ENCODE peak calls at places on chromosomes 2 and 18, in five cellular contexts. One of them, this sample, is unnamed.

GRCh38 chr2:23436346-23437099 is 51.5 kb downstream of the KLHL29 start:
- DNase-seq in tibial artery: peak
- DNase-seq in activated naive CD8-positive, alpha-beta T cell treated with anti-CD3 and anti-CD28 coated beads, Interleukin-2, amount 10 ng/mL, durations not matched to agents 7 days and 5 days: no peak
- DNase-seq in ACHN: no peak
- DNase-seq in bronchial epithelial cell: no peak
- DNase-seq in this sample: no peak

GRCh38 chr18:24397131-24397693 is 412 bp downstream of the OSBPL1A start:
- DNase-seq in tibial artery: peak
- DNase-seq in activated naive CD8-positive, alpha-beta T cell treated with anti-CD3 and anti-CD28 coated beads, Interleukin-2, amount 10 ng/mL, durations not matched to agents 7 days and 5 days: no peak
- DNase-seq in ACHN: peak
- DNase-seq in bronchial epithelial cell: peak
- DNase-seq in this sample: peak

GRCh38 chr2:133171396-133172004 is 396.8 kb downstream of the NCKAP5 start:
- DNase-seq in bronchial epithelial cell: peak
- DNase-seq in activated naive CD8-positive, alpha-beta T cell treated with anti-CD3 and anti-CD28 coated beads, Interleukin-2, amount 10 ng/mL, durations not matched to agents 7 days and 5 days: no peak
- DNase-seq in ACHN: peak
- DNase-seq in tibial artery: no peak
- DNase-seq in this sample: peak

GRCh38 chr2:84727315-84727714 is 153.6 kb downstream of the TRABD2A start:
- DNase-seq in tibial artery: no peak
- DNase-seq in ACHN: no peak
- DNase-seq in bronchial epithelial cell: no peak
- DNase-seq in activated naive CD8-positive, alpha-beta T cell treated with anti-CD3 and anti-CD28 coated beads, Interleukin-2, amount 10 ng/mL, durations not matched to agents 7 days and 5 days: no peak
- DNase-seq in this sample: no peak

GRCh38 chr2:15092691-15093090 is 460.2 kb downstream of the LRATD1 start:
- DNase-seq in ACHN: no peak
- DNase-seq in bronchial epithelial cell: peak
- DNase-seq in tibial artery: no peak
- DNase-seq in activated naive CD8-positive, alpha-beta T cell treated with anti-CD3 and anti-CD28 coated beads, Interleukin-2, amount 10 ng/mL, durations not matched to agents 7 days and 5 days: no peak
- DNase-seq in this sample: peak

GRCh38 chr2:120533625-120534024 is 187.7 kb downstream of the INHBB start:
- DNase-seq in tibial artery: no peak
- DNase-seq in ACHN: no peak
- DNase-seq in activated naive CD8-positive, alpha-beta T cell treated with anti-CD3 and anti-CD28 coated beads, Interleukin-2, amount 10 ng/mL, durations not matched to agents 7 days and 5 days: no peak
- DNase-seq in bronchial epithelial cell: no peak
- DNase-seq in this sample: no peak

GRCh38 chr2:240964854-240965295 is 33.5 kb upstream of the SNED1 start:
- DNase-seq in ACHN: no peak
- DNase-seq in bronchial epithelial cell: no peak
- DNase-seq in tibial artery: no peak
- DNase-seq in activated naive CD8-positive, alpha-beta T cell treated with anti-CD3 and anti-CD28 coated beads, Interleukin-2, amount 10 ng/mL, durations not matched to agents 7 days and 5 days: no peak
- DNase-seq in this sample: no peak

GRCh38 chr2:38095996-38096861 is 20.3 kb upstream of the CYP1B1 start:
- DNase-seq in bronchial epithelial cell: peak
- DNase-seq in activated naive CD8-positive, alpha-beta T cell treated with anti-CD3 and anti-CD28 coated beads, Interleukin-2, amount 10 ng/mL, durations not matched to agents 7 days and 5 days: no peak
- DNase-seq in ACHN: no peak
- DNase-seq in tibial artery: no peak
- DNase-seq in this sample: no peak

GRCh38 chr2:19256239-19256638 is 102.2 kb downstream of the OSR1 start:
- DNase-seq in tibial artery: no peak
- DNase-seq in activated naive CD8-positive, alpha-beta T cell treated with anti-CD3 and anti-CD28 coated beads, Interleukin-2, amount 10 ng/mL, durations not matched to agents 7 days and 5 days: no peak
- DNase-seq in ACHN: no peak
- DNase-seq in bronchial epithelial cell: peak
- DNase-seq in this sample: peak

GRCh38 chr18:38362286-38362792 is 796.7 kb upstream of the CELF4 start:
- DNase-seq in ACHN: no peak
- DNase-seq in bronchial epithelial cell: no peak
- DNase-seq in activated naive CD8-positive, alpha-beta T cell treated with anti-CD3 and anti-CD28 coated beads, Interleukin-2, amount 10 ng/mL, durations not matched to agents 7 days and 5 days: no peak
- DNase-seq in tibial artery: no peak
- DNase-seq in this sample: no peak

GRCh38 chr18:75551071-75551470 is 123.6 kb upstream of the SMIM21 start:
- DNase-seq in tibial artery: no peak
- DNase-seq in bronchial epithelial cell: no peak
- DNase-seq in activated naive CD8-positive, alpha-beta T cell treated with anti-CD3 and anti-CD28 coated beads, Interleukin-2, amount 10 ng/mL, durations not matched to agents 7 days and 5 days: no peak
- DNase-seq in ACHN: no peak
- DNase-seq in this sample: no peak

GRCh38 chr2:70561893-70562292 is 8.3 kb upstream of the TGFA start:
- DNase-seq in tibial artery: no peak
- DNase-seq in activated naive CD8-positive, alpha-beta T cell treated with anti-CD3 and anti-CD28 coated beads, Interleukin-2, amount 10 ng/mL, durations not matched to agents 7 days and 5 days: no peak
- DNase-seq in ACHN: peak
- DNase-seq in bronchial epithelial cell: no peak
- DNase-seq in this sample: no peak

GRCh38 chr2:216149741-216150140 is 40.6 kb downstream of the XRCC5 start:
- DNase-seq in bronchial epithelial cell: peak
- DNase-seq in activated naive CD8-positive, alpha-beta T cell treated with anti-CD3 and anti-CD28 coated beads, Interleukin-2, amount 10 ng/mL, durations not matched to agents 7 days and 5 days: no peak
- DNase-seq in tibial artery: no peak
- DNase-seq in ACHN: no peak
- DNase-seq in this sample: no peak

GRCh38 chr2:130808482-130809268 is 28.0 kb upstream of the ARHGEF4 start:
- DNase-seq in ACHN: no peak
- DNase-seq in bronchial epithelial cell: peak
- DNase-seq in activated naive CD8-positive, alpha-beta T cell treated with anti-CD3 and anti-CD28 coated beads, Interleukin-2, amount 10 ng/mL, durations not matched to agents 7 days and 5 days: no peak
- DNase-seq in tibial artery: no peak
- DNase-seq in this sample: no peak

GRCh38 chr2:22520337-22521288 is 864.4 kb upstream of the KLHL29 start:
- DNase-seq in tibial artery: no peak
- DNase-seq in activated naive CD8-positive, alpha-beta T cell treated with anti-CD3 and anti-CD28 coated beads, Interleukin-2, amount 10 ng/mL, durations not matched to agents 7 days and 5 days: no peak
- DNase-seq in bronchial epithelial cell: no peak
- DNase-seq in ACHN: no peak
- DNase-seq in this sample: no peak

GRCh38 chr2:134107402-134107801 is 146.5 kb upstream of the MGAT5 start:
- DNase-seq in activated naive CD8-positive, alpha-beta T cell treated with anti-CD3 and anti-CD28 coated beads, Interleukin-2, amount 10 ng/mL, durations not matched to agents 7 days and 5 days: no peak
- DNase-seq in bronchial epithelial cell: no peak
- DNase-seq in ACHN: no peak
- DNase-seq in tibial artery: no peak
- DNase-seq in this sample: no peak

GRCh38 chr2:101199153-101199810 is 48.1 kb upstream of the TBC1D8 start:
- DNase-seq in tibial artery: no peak
- DNase-seq in bronchial epithelial cell: peak
- DNase-seq in ACHN: no peak
- DNase-seq in activated naive CD8-positive, alpha-beta T cell treated with anti-CD3 and anti-CD28 coated beads, Interleukin-2, amount 10 ng/mL, durations not matched to agents 7 days and 5 days: no peak
- DNase-seq in this sample: no peak

GRCh38 chr18:79846936-79847557 is 49.3 kb downstream of the KCNG2 start:
- DNase-seq in bronchial epithelial cell: no peak
- DNase-seq in ACHN: no peak
- DNase-seq in activated naive CD8-positive, alpha-beta T cell treated with anti-CD3 and anti-CD28 coated beads, Interleukin-2, amount 10 ng/mL, durations not matched to agents 7 days and 5 days: no peak
- DNase-seq in tibial artery: peak
- DNase-seq in this sample: no peak

GRCh38 chr2:134836986-134837385 is 1.4 kb upstream of the ACMSD start:
- DNase-seq in tibial artery: no peak
- DNase-seq in ACHN: peak
- DNase-seq in bronchial epithelial cell: peak
- DNase-seq in activated naive CD8-positive, alpha-beta T cell treated with anti-CD3 and anti-CD28 coated beads, Interleukin-2, amount 10 ng/mL, durations not matched to agents 7 days and 5 days: no peak
- DNase-seq in this sample: peak

GRCh38 chr2:27494284-27494943 is 586 bp downstream of the FNDC4 start:
- DNase-seq in bronchial epithelial cell: no peak
- DNase-seq in tibial artery: peak
- DNase-seq in activated naive CD8-positive, alpha-beta T cell treated with anti-CD3 and anti-CD28 coated beads, Interleukin-2, amount 10 ng/mL, durations not matched to agents 7 days and 5 days: no peak
- DNase-seq in ACHN: peak
- DNase-seq in this sample: no peak

GRCh38 chr2:85536479-85536878 is 2.5 kb upstream of the MAT2A start:
- DNase-seq in bronchial epithelial cell: peak
- DNase-seq in ACHN: peak
- DNase-seq in tibial artery: no peak
- DNase-seq in activated naive CD8-positive, alpha-beta T cell treated with anti-CD3 and anti-CD28 coated beads, Interleukin-2, amount 10 ng/mL, durations not matched to agents 7 days and 5 days: no peak
- DNase-seq in this sample: no peak

GRCh38 chr2:189412330-189412953 is 28.8 kb upstream of the WDR75 start:
- DNase-seq in tibial artery: no peak
- DNase-seq in ACHN: peak
- DNase-seq in activated naive CD8-positive, alpha-beta T cell treated with anti-CD3 and anti-CD28 coated beads, Interleukin-2, amount 10 ng/mL, durations not matched to agents 7 days and 5 days: no peak
- DNase-seq in bronchial epithelial cell: peak
- DNase-seq in this sample: no peak

GRCh38 chr2:73081181-73081671 is 9.7 kb upstream of the SFXN5 start:
- DNase-seq in activated naive CD8-positive, alpha-beta T cell treated with anti-CD3 and anti-CD28 coated beads, Interleukin-2, amount 10 ng/mL, durations not matched to agents 7 days and 5 days: no peak
- DNase-seq in bronchial epithelial cell: no peak
- DNase-seq in ACHN: no peak
- DNase-seq in tibial artery: no peak
- DNase-seq in this sample: no peak

GRCh38 chr2:60555066-60555793 is 1.8 kb upstream of the BCL11A start:
- DNase-seq in activated naive CD8-positive, alpha-beta T cell treated with anti-CD3 and anti-CD28 coated beads, Interleukin-2, amount 10 ng/mL, durations not matched to agents 7 days and 5 days: peak
- DNase-seq in bronchial epithelial cell: peak
- DNase-seq in ACHN: peak
- DNase-seq in tibial artery: no peak
- DNase-seq in this sample: no peak

GRCh38 chr2:64276417-64277095 is 132.3 kb upstream of the PELI1 start:
- DNase-seq in bronchial epithelial cell: peak
- DNase-seq in activated naive CD8-positive, alpha-beta T cell treated with anti-CD3 and anti-CD28 coated beads, Interleukin-2, amount 10 ng/mL, durations not matched to agents 7 days and 5 days: no peak
- DNase-seq in tibial artery: no peak
- DNase-seq in ACHN: peak
- DNase-seq in this sample: no peak

GRCh38 chr2:56784046-56784445 is 600.3 kb downstream of the CCDC85A start:
- DNase-seq in ACHN: no peak
- DNase-seq in tibial artery: no peak
- DNase-seq in activated naive CD8-positive, alpha-beta T cell treated with anti-CD3 and anti-CD28 coated beads, Interleukin-2, amount 10 ng/mL, durations not matched to agents 7 days and 5 days: no peak
- DNase-seq in bronchial epithelial cell: no peak
- DNase-seq in this sample: no peak

GRCh38 chr2:20191714-20192569 is 33.0 kb downstream of the SDC1 start:
- DNase-seq in tibial artery: no peak
- DNase-seq in activated naive CD8-positive, alpha-beta T cell treated with anti-CD3 and anti-CD28 coated beads, Interleukin-2, amount 10 ng/mL, durations not matched to agents 7 days and 5 days: no peak
- DNase-seq in ACHN: no peak
- DNase-seq in bronchial epithelial cell: no peak
- DNase-seq in this sample: no peak

GRCh38 chr18:8942909-8943545 is 159.5 kb upstream of the NDUFV2 start:
- DNase-seq in tibial artery: no peak
- DNase-seq in ACHN: no peak
- DNase-seq in bronchial epithelial cell: no peak
- DNase-seq in activated naive CD8-positive, alpha-beta T cell treated with anti-CD3 and anti-CD28 coated beads, Interleukin-2, amount 10 ng/mL, durations not matched to agents 7 days and 5 days: no peak
- DNase-seq in this sample: no peak

GRCh38 chr2:45759310-45759851 is 107.9 kb downstream of the PRKCE start:
- DNase-seq in tibial artery: no peak
- DNase-seq in bronchial epithelial cell: no peak
- DNase-seq in activated naive CD8-positive, alpha-beta T cell treated with anti-CD3 and anti-CD28 coated beads, Interleukin-2, amount 10 ng/mL, durations not matched to agents 7 days and 5 days: no peak
- DNase-seq in ACHN: no peak
- DNase-seq in this sample: no peak

GRCh38 chr2:66850406-66850805 is 415.5 kb downstream of the MEIS1 start:
- DNase-seq in tibial artery: no peak
- DNase-seq in bronchial epithelial cell: no peak
- DNase-seq in activated naive CD8-positive, alpha-beta T cell treated with anti-CD3 and anti-CD28 coated beads, Interleukin-2, amount 10 ng/mL, durations not matched to agents 7 days and 5 days: no peak
- DNase-seq in ACHN: no peak
- DNase-seq in this sample: no peak

GRCh38 chr2:120239488-120240287 is 13.0 kb upstream of the RALB start:
- DNase-seq in ACHN: peak
- DNase-seq in tibial artery: peak
- DNase-seq in bronchial epithelial cell: peak
- DNase-seq in activated naive CD8-positive, alpha-beta T cell treated with anti-CD3 and anti-CD28 coated beads, Interleukin-2, amount 10 ng/mL, durations not matched to agents 7 days and 5 days: peak
- DNase-seq in this sample: no peak

GRCh38 chr2:25249785-25250184 is 81.4 kb upstream of the POMC start:
- DNase-seq in ACHN: no peak
- DNase-seq in tibial artery: no peak
- DNase-seq in activated naive CD8-positive, alpha-beta T cell treated with anti-CD3 and anti-CD28 coated beads, Interleukin-2, amount 10 ng/mL, durations not matched to agents 7 days and 5 days: no peak
- DNase-seq in bronchial epithelial cell: no peak
- DNase-seq in this sample: no peak

GRCh38 chr2:85066874-85067351 is 66.3 kb upstream of the TCF7L1 start:
- DNase-seq in ACHN: peak
- DNase-seq in activated naive CD8-positive, alpha-beta T cell treated with anti-CD3 and anti-CD28 coated beads, Interleukin-2, amount 10 ng/mL, durations not matched to agents 7 days and 5 days: peak
- DNase-seq in tibial artery: peak
- DNase-seq in bronchial epithelial cell: peak
- DNase-seq in this sample: peak

GRCh38 chr18:42045346-42045745 is 90.3 kb downstream of the PIK3C3 start:
- DNase-seq in tibial artery: no peak
- DNase-seq in ACHN: no peak
- DNase-seq in bronchial epithelial cell: peak
- DNase-seq in activated naive CD8-positive, alpha-beta T cell treated with anti-CD3 and anti-CD28 coated beads, Interleukin-2, amount 10 ng/mL, durations not matched to agents 7 days and 5 days: no peak
- DNase-seq in this sample: no peak

GRCh38 chr2:31228717-31229116 is 5.2 kb upstream of the EHD3 start:
- DNase-seq in activated naive CD8-positive, alpha-beta T cell treated with anti-CD3 and anti-CD28 coated beads, Interleukin-2, amount 10 ng/mL, durations not matched to agents 7 days and 5 days: no peak
- DNase-seq in ACHN: no peak
- DNase-seq in tibial artery: no peak
- DNase-seq in bronchial epithelial cell: no peak
- DNase-seq in this sample: no peak

This sample was measured in HS-27A.